ENCODE peak calls at places on chromosomes 3 and 15, in nine cellular contexts. C is H1, O is sigmoid colon, K is K562, S is breast epithelium, E is GM23338, X is HCT116, A is spleen, U is suprapubic skin. T is an unnamed sample.

GRCh38 chr3:63333815-63334214 is 55.7 kb downstream of the SYNPR start:
- DNase-seq in C (no peak), A (no peak), X (no peak), K (no peak), S (no peak), O (no peak), U (no peak), E (peak), T (no peak)

GRCh38 chr3:134449277-134449676 is 36.5 kb downstream of the ANAPC13 start:
- DNase-seq in X (no peak), K (no peak), E (peak), O (no peak), S (no peak), C (no peak), A (no peak), U (no peak), T (no peak)

GRCh38 chr3:146557745-146558144 is 13.3 kb upstream of the PLSCR1 start:
- DNase-seq in E (no peak), U (no peak), S (no peak), X (no peak), C (no peak), K (no peak), A (no peak), O (no peak), T (no peak)

GRCh38 chr3:143363276-143363675 is 243.7 kb downstream of the CHST2 start:
- DNase-seq in E (no peak), K (no peak), X (no peak), U (no peak), S (no peak), A (no peak), O (no peak), C (no peak), T (no peak)

GRCh38 chr3:46666471-46666845 is 27.0 kb downstream of the ALS2CL start:
- DNase-seq in O (peak), A (peak), S (no peak), E (no peak), X (no peak), K (no peak), C (no peak), U (peak), T (no peak)

GRCh38 chr3:54870423-54870822 is 57.4 kb downstream of the LRTM1 start:
- DNase-seq in U (no peak), A (no peak), K (peak), S (no peak), O (no peak), X (no peak), E (peak), C (no peak), T (no peak)

GRCh38 chr3:32840086-32840841 is 22.5 kb downstream of the TRIM71 start:
- DNase-seq in O (no peak), K (no peak), C (no peak), U (no peak), S (no peak), E (peak), X (no peak), A (no peak), T (no peak)

GRCh38 chr3:78604328-78604727 is 1163.5 kb downstream of the ROBO1 start:
- DNase-seq in X (no peak), K (no peak), U (no peak), C (no peak), S (no peak), A (no peak), O (no peak), E (no peak), T (no peak)

GRCh38 chr3:141277451-141277850 is 45.8 kb downstream of the PXYLP1 start:
- DNase-seq in E (no peak), C (no peak), S (no peak), O (no peak), A (no peak), U (no peak), K (no peak), X (no peak), T (no peak)

GRCh38 chr3:177329854-177330253 is 132.6 kb upstream of the TBL1XR1 start:
- DNase-seq in U (no peak), A (no peak), O (no peak), X (no peak), S (peak), K (no peak), C (no peak), E (no peak), T (no peak)

GRCh38 chr3:98680723-98681122 is 82.4 kb upstream of the ST3GAL6 start:
- DNase-seq in X (peak), A (no peak), O (no peak), C (no peak), K (no peak), U (no peak), S (no peak), E (no peak), T (no peak)

GRCh38 chr15:28169361-28169760 is 70.2 kb upstream of the OCA2 start:
- DNase-seq in X (no peak), O (no peak), C (no peak), U (no peak), E (no peak), S (no peak), A (no peak), K (no peak), T (no peak)

GRCh38 chr3:142660904-142661303 is 62.9 kb upstream of the TRPC1 start:
- DNase-seq in X (no peak), U (no peak), A (no peak), E (no peak), O (no peak), K (no peak), C (no peak), S (no peak), T (no peak)

GRCh38 chr3:47239929-47240328 is 42.7 kb downstream of the KIF9 start:
- DNase-seq in E (no peak), C (no peak), X (no peak), U (no peak), A (no peak), K (no peak), O (no peak), S (no peak), T (no peak)

GRCh38 chr3:65128346-65128745 is 440.5 kb upstream of the ADAMTS9 start:
- DNase-seq in K (no peak), E (no peak), O (no peak), X (no peak), A (no peak), S (no peak), U (no peak), C (no peak), T (no peak)

GRCh38 chr15:36940207-36940606 is 160.1 kb downstream of the MEIS2 start:
- DNase-seq in S (no peak), X (no peak), A (no peak), E (no peak), U (no peak), K (no peak), C (no peak), O (no peak), T (no peak)

GRCh38 chr3:19147905-19148767 is at the start of gene KCNH8:
- DNase-seq in A (peak), C (no peak), E (peak), X (no peak), K (peak), U (no peak), O (no peak), S (peak), T (no peak)

GRCh38 chr15:59364238-59364637 is 8.4 kb downstream of the MYO1E start:
- DNase-seq in X (no peak), A (no peak), C (no peak), E (no peak), K (no peak), S (no peak), O (no peak), U (no peak), T (no peak)

GRCh38 chr3:85074003-85074402 is 115.2 kb downstream of the CADM2 start:
- DNase-seq in K (no peak), U (no peak), O (no peak), E (peak), X (no peak), A (no peak), S (no peak), C (no peak), T (no peak)

GRCh38 chr3:41095702-41096101 is 103.6 kb upstream of the CTNNB1 start:
- DNase-seq in E (no peak), S (no peak), X (no peak), K (peak), C (no peak), U (no peak), A (no peak), O (no peak), T (no peak)

GRCh38 chr3:46284981-46285683 is 42.9 kb downstream of the CCR3 start:
- DNase-seq in O (no peak), E (no peak), X (no peak), C (no peak), K (no peak), A (no peak), S (no peak), U (no peak), T (no peak)

GRCh38 chr3:134718736-134719135 is 67.9 kb upstream of the KY start:
- DNase-seq in U (no peak), O (no peak), E (no peak), X (no peak), A (no peak), C (no peak), S (no peak), K (no peak), T (no peak)

GRCh38 chr15:78527325-78527724 is 12.9 kb upstream of the PSMA4 start:
- DNase-seq in O (no peak), E (no peak), X (no peak), A (no peak), U (no peak), S (no peak), C (no peak), K (no peak), T (no peak)

GRCh38 chr3:94990952-94991705 is 928.3 kb downstream of the NSUN3 start:
- DNase-seq in C (no peak), X (no peak), A (no peak), U (no peak), O (no peak), E (no peak), S (no peak), K (no peak), T (no peak)
- TF ChIP-seq POLR2AphosphoS5 in C (no peak), X (no peak), A (no peak), U (no peak), O (no peak), E (no peak), S (no peak), K (no peak), T (no peak)

DNA sequence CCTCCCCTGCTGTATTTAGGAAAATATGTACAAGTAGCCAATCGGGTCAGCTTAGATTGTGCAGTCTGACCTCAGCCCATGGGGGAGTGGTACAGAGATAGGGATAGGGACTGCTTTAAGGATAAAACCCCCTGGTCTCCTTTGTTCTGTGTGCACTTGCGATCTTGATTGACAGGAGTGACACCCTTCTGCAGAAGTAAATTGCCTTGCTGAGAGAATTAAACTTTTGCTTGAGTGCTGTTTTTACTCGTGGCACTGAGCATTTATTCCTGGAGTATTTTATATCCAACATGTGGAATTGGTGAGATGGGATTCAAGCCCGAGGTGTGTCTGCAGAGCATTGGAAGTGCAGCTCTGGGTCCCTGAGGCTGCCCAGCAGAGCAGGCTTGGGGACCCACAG is 23.9 kb upstream of the RPL32 start:
- DNase-seq in U (no peak), X (no peak), K (no peak), S (no peak), C (no peak), O (no peak), A (no peak), E (no peak), T (no peak)
- TF ChIP-seq POLR2AphosphoS5 in U (no peak), X (no peak), K (no peak), S (no peak), C (no peak), O (no peak), A (no peak), E (no peak), T (no peak)

GRCh38 chr3:36124118-36124796 is 256.0 kb upstream of the STAC start:
- DNase-seq in E (peak), K (no peak), C (peak), A (no peak), X (peak), S (no peak), O (no peak), U (no peak), T (no peak)
- TF ChIP-seq POLR2AphosphoS5 in E (no peak), K (no peak), C (no peak), A (no peak), X (no peak), S (no peak), O (no peak), U (no peak), T (no peak)

DNA sequence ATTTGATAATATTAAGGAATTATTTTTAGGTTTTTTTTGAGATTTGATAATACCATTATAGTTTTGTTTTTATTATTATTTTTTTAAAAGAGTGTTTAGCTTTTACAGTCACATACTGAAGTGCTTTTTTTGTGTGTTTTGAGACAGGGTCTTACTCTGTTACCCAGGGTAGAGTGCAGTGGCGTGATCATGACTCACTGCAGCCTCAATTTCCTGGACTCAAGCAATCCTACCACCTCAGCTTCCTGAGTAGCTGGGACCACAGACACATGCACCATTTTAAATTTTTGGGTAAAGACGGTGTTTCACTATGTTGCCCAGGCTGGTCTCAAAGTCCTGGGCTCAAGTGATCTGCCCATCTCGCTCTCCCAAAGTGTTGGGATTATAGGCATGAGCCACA is 73.0 kb downstream of the SUMF1 start:
- DNase-seq in C (no peak), K (no peak), A (no peak), O (no peak), E (no peak), X (no peak), S (no peak), U (no peak), T (no peak)
- TF ChIP-seq POLR2AphosphoS5 in C (no peak), K (no peak), A (no peak), O (no peak), E (no peak), X (no peak), S (no peak), U (no peak), T (no peak)

DNA sequence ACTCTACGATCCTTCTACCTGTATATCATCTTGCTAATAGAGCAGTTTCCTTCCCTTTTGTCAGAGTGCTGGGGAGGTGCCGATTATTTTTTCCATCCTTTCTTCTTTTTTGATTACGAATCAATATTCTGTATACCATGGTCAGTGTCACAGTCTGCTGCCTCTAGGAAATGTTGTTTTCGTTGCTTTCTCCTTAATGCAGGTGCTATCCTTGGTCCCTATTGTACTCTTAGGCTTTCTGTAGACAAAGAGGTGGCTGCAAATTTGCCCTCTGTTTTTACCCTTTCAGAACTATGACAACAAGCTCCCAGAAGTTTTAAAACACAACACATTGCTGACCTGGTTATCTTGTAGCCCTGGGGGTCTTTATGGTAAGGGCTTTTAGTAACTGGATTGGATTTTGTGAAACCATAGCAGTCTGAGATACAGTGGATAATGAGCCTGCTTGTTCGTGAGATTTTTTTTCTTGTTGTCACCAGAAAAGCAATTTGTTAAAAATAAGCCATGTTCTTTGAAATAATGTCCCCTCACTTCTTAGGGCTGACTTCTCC is 430.3 kb upstream of the TPM1 start:
- DNase-seq in K (no peak), S (no peak), E (no peak), O (no peak), X (no peak), U (no peak), C (no peak), A (no peak), T (no peak)
- TF ChIP-seq POLR2AphosphoS5 in K (no peak), S (no peak), E (no peak), O (no peak), X (no peak), U (no peak), C (no peak), A (no peak), T (no peak)

GRCh38 chr3:197750863-197751737 is 1.4 kb downstream of the FYTTD1 start:
- DNase-seq in A (peak), O (peak), K (no peak), C (no peak), E (no peak), X (no peak), U (peak), S (peak), T (no peak)
- TF ChIP-seq POLR2AphosphoS5 in A (peak), O (peak), K (no peak), C (no peak), E (no peak), X (peak), U (no peak), S (peak), T (no peak)

DNA sequence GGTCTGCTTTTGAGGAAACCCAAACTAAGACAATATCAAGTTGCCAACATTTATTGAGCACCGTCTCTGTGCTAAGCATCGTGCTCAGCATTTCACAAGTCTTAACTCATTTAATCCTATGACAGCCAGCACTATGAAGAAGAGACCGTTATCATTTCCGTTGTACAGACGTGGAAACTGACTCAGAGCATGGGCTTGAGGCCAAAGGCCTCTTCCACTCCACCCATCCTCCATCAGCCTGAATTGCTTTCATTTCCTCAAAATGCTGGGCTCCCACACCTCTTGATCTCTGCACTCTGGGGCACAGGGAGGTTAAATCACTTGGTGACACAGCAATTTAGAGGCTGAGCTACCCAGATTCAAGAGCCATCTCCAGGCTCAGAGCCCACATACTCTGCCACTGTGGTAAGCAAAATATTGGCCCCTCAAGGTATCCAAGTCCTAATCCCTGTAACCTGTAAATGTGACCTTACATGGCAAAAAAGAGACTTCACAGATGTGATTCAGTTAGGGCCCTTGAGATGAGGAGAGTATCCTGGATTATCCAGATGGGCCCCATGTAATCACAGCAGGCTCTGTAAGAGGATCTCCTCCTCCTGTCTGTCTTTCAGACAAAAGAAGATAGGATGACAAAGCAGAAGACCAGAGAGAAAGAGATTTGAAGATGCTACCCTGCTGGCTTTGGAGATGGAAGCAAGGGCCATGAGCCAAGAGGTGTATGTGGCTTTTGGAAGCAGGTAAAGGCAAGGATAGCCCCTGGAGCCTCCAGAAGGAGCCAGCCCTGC is 24.3 kb upstream of the FLNB start:
- DNase-seq in A (no peak), K (no peak), C (no peak), X (no peak), S (no peak), E (no peak), O (peak), U (no peak), T (peak)
- TF ChIP-seq POLR2AphosphoS5 in A (no peak), K (no peak), C (no peak), X (peak), S (no peak), E (no peak), O (peak), U (no peak), T (no peak)

GRCh38 chr15:57302640-57303257 is 73.6 kb upstream of the CGNL1 start:
- DNase-seq in A (no peak), X (no peak), S (no peak), O (peak), C (no peak), E (no peak), U (no peak), K (no peak), T (no peak)

GRCh38 chr15:57306944-57307411 is 69.3 kb upstream of the CGNL1 start:
- DNase-seq in U (no peak), O (peak), C (no peak), A (no peak), X (no peak), S (no peak), E (peak), K (no peak), T (no peak)

GRCh38 chr15:57307527-57308193 is 68.6 kb upstream of the CGNL1 start:
- DNase-seq in O (peak), C (no peak), A (no peak), S (no peak), E (no peak), X (no peak), K (no peak), U (no peak), T (no peak)

GRCh38 chr15:57305009-57305408 is 71.3 kb upstream of the CGNL1 start:
- DNase-seq in A (no peak), U (no peak), E (no peak), O (peak), S (no peak), C (no peak), K (no peak), X (no peak), T (no peak)

GRCh38 chr15:57306305-57306943 is 69.9 kb upstream of the CGNL1 start:
- DNase-seq in O (peak), S (peak), E (peak), U (peak), A (peak), X (peak), C (peak), K (peak), T (peak)
- TF ChIP-seq POLR2AphosphoS5 in O (no peak), S (no peak), E (peak), U (no peak), A (peak), X (no peak), C (peak), K (no peak), T (no peak)

T was measured in GM12891.